ENCODE peak calls at places on chromosome 12, in nine cellular contexts. U is pancreas, R is PC-9, M is upper lobe of right lung, B is left lung, Q is adrenal gland, C is sigmoid colon, A is Peyer's patch, F is heart right ventricle. T is an unnamed sample. For H3K9me3 and H3K36me3, the result is how much of the 10 kb centered on the place peaks cover.

GRCh38 chr12:72214163-72214562 is 58.0 kb upstream of the TRHDE start:
- DNase-seq in R (no peak), B (no peak), Q (no peak), F (no peak), A (no peak), M (no peak), C (no peak), U (no peak), T (no peak)

GRCh38 chr12:29072631-29073030 is 76.4 kb upstream of the FAR2 start:
- DNase-seq in U (no peak), Q (no peak), M (no peak), F (no peak), B (no peak), R (no peak), C (no peak), A (no peak), T (no peak)

GRCh38 chr12:6635856-6636521 is at the start of gene LPAR5:
- DNase-seq in M (no peak), Q (peak), A (peak), R (peak), F (no peak), U (no peak), B (no peak), C (no peak), T (peak)

GRCh38 chr12:92558806-92559205 is 144.0 kb upstream of the PLEKHG7 start:
- DNase-seq in F (no peak), U (no peak), R (no peak), C (no peak), M (no peak), B (no peak), A (no peak), Q (no peak), T (no peak)

GRCh38 chr12:15580431-15580830 is 208.8 kb downstream of the EPS8 start:
- DNase-seq in Q (no peak), C (no peak), M (no peak), F (no peak), R (no peak), U (no peak), B (no peak), A (no peak), T (peak)

GRCh38 chr12:14135996-14136395 is 154.6 kb upstream of the GRIN2B start:
- DNase-seq in R (no peak), A (no peak), C (no peak), B (no peak), Q (no peak), F (no peak), U (no peak), M (no peak), T (no peak)

GRCh38 chr12:127479256-127479655 is 787.7 kb upstream of the TMEM132C start:
- DNase-seq in C (no peak), F (no peak), A (no peak), Q (no peak), R (no peak), U (no peak), M (no peak), B (no peak), T (no peak)

GRCh38 chr12:64029013-64029857 is 184.7 kb downstream of the SRGAP1 start:
- DNase-seq in F (no peak), Q (no peak), R (no peak), A (no peak), B (no peak), U (no peak), C (peak), M (no peak), T (no peak)

GRCh38 chr12:81010641-81011040 is 67.2 kb upstream of the ACSS3 start:
- DNase-seq in B (no peak), R (no peak), F (no peak), Q (no peak), A (no peak), M (no peak), C (no peak), U (no peak), T (no peak)

DNA sequence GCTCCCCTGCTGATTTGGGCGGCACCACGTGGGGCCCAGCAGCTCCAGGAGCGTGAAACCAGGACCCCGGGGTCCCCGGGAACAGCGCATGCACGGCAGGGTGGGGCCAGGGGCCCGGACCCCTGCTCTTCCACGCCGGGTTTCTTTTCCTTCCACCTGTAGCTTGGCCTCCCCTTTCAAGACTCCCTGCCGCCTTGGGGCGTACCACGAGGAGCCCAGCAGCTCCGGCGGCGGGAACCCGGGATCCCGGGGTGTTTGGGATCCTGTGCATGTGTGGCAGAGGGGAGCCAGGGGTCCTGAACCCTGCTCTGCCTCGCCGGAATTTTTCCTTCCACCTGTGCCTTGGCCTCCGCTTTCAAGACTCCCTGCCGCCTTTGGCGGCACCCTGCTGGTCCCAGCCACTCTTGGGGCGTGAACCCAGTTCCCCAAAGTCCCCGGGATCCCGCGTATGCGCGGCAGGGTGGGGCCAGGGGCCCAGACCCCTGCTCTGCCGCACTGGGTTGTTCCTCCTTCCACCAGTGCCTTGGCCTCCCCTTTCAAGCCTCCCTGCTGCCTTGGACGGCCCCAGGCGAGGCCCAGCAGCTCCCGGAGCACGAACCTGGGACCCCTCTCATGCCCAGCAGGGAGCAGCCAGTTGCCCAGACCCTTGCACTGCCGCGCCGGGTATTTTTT is 322.7 kb downstream of the ALG10 start:
- DNase-seq in F (no peak), A (no peak), C (no peak), B (no peak), Q (no peak), U (no peak), M (no peak), R (no peak), T (no peak)
- H3K9me3 ChIP-seq in F (under half), A (under half), C (under half), B (under half), Q (under half), U (under half), M (under half), R (under half), T (under half)

GRCh38 chr12:26906704-26907103 is 31.1 kb downstream of the INTS13 start:
- DNase-seq in C (no peak), Q (no peak), R (no peak), B (no peak), U (peak), F (no peak), M (no peak), A (no peak), T (no peak)

DNA sequence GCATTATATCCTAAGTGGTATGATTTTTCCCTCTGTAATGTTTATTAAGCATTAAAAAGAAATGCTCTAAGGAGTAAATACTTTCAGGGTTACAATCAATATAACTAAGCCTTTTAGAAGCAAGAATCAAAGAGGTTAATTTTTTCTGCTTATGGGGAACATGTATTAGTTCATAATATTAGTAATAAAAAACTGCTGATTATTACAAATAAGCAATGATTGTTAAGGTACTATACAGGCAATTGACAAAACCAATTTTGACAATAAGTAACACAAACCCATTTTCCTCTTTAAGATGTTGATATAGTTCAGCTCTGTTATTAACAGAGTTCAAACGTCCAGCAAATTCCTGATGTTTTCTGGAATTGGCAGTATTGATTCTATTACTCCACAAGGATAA is 31.8 kb downstream of the INTS13 start:
- DNase-seq in M (no peak), R (no peak), B (no peak), Q (no peak), C (no peak), U (no peak), A (no peak), F (no peak), T (no peak)
- H3K36me3 ChIP-seq in M (half or more), R (under half), B (half or more), Q (under half), C (under half), U (under half), A (under half), F (half or more), T (under half)

DNA sequence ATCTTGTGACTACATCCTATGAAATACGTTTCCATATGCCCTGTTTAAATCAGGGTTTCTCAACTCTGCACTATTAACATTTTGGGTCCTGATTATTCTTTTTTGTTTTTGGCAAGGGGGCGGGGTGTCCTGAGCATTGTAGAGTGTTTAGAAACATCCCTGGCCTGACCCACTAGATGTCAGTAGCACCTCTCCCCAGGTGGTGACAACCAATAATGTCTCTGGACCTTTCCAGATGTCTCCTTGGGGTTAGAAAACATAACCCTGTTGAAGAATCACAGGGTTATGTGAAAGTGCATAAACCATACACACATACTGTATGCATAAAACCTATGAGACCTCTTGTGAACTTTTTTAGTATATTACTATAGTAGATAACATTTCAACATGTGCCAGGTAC is 1.4 kb downstream of the ACAD10 start:
- DNase-seq in M (no peak), Q (no peak), B (no peak), R (no peak), F (no peak), U (no peak), C (no peak), A (no peak), T (no peak)
- TF ChIP-seq CTCF in M (no peak), Q (no peak), B (no peak), R (no peak), F (no peak), U (no peak), C (no peak), A (no peak), T (no peak)

GRCh38 chr12:131103614-131104463 is 150.1 kb downstream of the ADGRD1 start:
- DNase-seq in Q (no peak), M (peak), F (no peak), R (no peak), B (peak), U (no peak), C (peak), A (peak), T (no peak)
- H3K9me3 ChIP-seq in Q (under half), M (under half), F (under half), R (under half), B (under half), U (under half), C (under half), A (under half), T (under half)

GRCh38 chr12:132736913-132737312 is 24.7 kb downstream of the ANKLE2 start:
- DNase-seq in Q (no peak), A (no peak), U (no peak), C (no peak), R (no peak), F (no peak), M (no peak), B (peak), T (no peak)
- H3K36me3 ChIP-seq in Q (half or more), A (half or more), U (under half), C (half or more), R (half or more), F (half or more), M (half or more), B (half or more), T (under half)

GRCh38 chr12:105280966-105281693 is 45.2 kb upstream of the APPL2 start:
- DNase-seq in Q (no peak), A (no peak), U (peak), R (no peak), C (no peak), B (no peak), F (no peak), M (no peak), T (no peak)

GRCh38 chr12:105285378-105285777 is 45.1 kb upstream of the C12orf75 start:
- DNase-seq in M (no peak), U (no peak), Q (no peak), A (no peak), F (no peak), C (no peak), R (no peak), B (no peak), T (no peak)

GRCh38 chr12:105279460-105280056 is 43.6 kb upstream of the APPL2 start:
- DNase-seq in C (no peak), A (peak), B (no peak), U (peak), M (no peak), Q (no peak), F (peak), R (no peak), T (peak)

GRCh38 chr12:105278043-105278697 is 42.2 kb upstream of the APPL2 start:
- DNase-seq in A (peak), U (no peak), R (no peak), M (no peak), B (no peak), Q (peak), F (no peak), C (no peak), T (no peak)

GRCh38 chr12:105281694-105282049 is 45.7 kb upstream of the APPL2 start:
- DNase-seq in F (no peak), Q (no peak), M (no peak), B (no peak), C (no peak), R (no peak), A (no peak), U (no peak), T (no peak)
- TF ChIP-seq CTCF in F (no peak), Q (no peak), M (no peak), B (no peak), C (no peak), R (no peak), A (no peak), U (no peak), T (no peak)

DNA sequence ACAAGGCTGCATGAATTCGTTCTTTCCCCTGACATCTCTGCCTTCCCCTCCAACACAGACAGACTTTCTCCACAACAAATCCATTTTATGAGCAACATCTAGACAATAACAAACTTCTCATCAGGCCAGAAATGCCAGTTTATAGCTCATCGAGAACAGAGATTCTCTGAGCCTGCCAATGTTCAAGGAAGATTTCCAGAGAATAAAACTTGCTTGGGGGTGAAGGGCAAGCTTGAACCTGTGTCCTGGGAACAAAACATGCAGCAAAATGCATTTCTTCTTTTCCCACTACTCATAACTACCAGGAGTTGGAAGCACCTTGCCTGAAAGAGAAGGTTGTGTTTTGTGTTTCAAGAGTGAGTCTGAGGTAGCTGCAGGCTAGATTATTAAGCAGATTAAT is 6.8 kb downstream of the MAP1LC3B2 start:
- DNase-seq in M (no peak), F (no peak), U (no peak), A (no peak), B (no peak), R (no peak), C (no peak), Q (no peak), T (no peak)
- H3K9me3 ChIP-seq in M (under half), F (under half), U (under half), A (under half), B (under half), R (under half), C (under half), Q (under half), T (under half)

GRCh38 chr12:95859947-95860850 is 1.4 kb downstream of the SNRPF start:
- DNase-seq in Q (no peak), A (no peak), F (no peak), C (no peak), M (no peak), U (no peak), B (no peak), R (no peak), T (no peak)

GRCh38 chr12:95858451-95859343 is at the start of gene SNRPF:
- DNase-seq in B (peak), M (peak), Q (peak), R (peak), F (peak), C (peak), U (peak), A (peak), T (peak)

GRCh38 chr12:95859344-95859816 is 628 bp downstream of the SNRPF start:
- DNase-seq in R (no peak), C (no peak), M (no peak), Q (no peak), U (no peak), F (no peak), A (no peak), B (no peak), T (peak)

GRCh38 chr12:95863337-95863736 is 4.6 kb downstream of the SNRPF start:
- DNase-seq in B (no peak), M (no peak), R (no peak), U (no peak), C (no peak), A (no peak), Q (no peak), F (no peak), T (no peak)

DNA sequence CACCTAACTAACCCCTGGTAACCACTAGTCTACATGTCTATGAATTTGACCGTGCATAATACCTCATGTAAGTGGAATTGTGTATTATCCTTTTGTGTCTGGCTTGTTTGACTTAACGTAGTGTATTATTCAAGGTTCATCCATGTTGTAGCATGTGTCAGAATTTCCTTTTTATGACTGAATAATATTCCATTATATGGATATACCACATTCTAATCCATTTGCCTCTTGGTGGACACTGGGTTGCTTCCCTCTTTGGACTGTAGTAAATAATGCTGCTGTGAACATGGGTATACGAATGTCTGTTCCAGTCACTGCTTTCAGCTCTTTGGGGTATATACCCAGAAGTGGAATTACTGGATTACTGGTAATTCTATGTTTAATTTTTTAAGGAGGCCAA is 3.3 kb downstream of the SNRPF start:
- DNase-seq in U (no peak), M (no peak), R (no peak), B (no peak), A (no peak), Q (no peak), F (no peak), C (no peak), T (no peak)
- H3K36me3 ChIP-seq in U (under half), M (half or more), R (under half), B (half or more), A (under half), Q (under half), F (half or more), C (under half), T (under half)

DNA sequence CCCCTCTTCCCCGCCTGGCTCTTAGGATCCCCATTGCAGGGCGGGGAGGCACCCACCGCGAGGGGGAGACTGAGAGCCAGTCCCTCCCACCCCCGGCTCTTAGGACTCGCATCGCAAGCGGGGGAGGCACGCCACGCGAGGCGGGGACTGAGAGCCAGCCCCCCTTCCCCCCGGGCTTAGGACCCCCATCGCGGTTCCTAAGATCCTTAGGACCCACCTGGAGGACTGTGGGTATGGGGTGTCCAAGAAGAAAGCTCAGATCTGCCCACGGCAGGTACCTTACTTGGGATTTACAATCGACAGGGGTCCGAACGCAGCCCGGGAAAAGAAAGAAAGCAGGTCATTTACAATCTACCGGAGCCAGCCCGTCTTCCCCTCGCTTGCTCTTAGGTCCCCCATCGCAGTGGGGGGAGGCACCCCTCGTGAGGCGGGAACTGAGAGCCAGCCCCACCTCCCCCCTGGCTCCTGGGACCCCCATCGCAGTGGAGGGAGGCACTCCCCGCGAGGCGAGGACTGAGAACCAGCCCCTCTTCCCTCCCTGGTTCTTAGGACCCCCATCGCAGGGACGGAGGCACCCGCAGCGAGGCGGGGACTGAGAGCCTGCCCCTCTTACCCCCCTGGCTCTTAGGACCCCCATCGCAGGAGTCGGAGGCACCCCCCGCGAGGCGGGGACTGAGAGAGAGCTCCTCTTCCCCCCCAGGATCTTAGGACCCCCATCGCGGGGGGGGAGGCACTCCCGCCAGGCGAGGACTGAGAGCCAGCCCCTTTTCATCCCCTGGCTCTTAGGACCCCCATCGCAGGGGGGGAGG is 43.7 kb downstream of the DDX11 start:
- DNase-seq in A (peak), F (no peak), R (peak), U (no peak), B (peak), Q (no peak), C (no peak), M (no peak), T (peak)
- TF ChIP-seq CTCF in A (no peak), F (peak), R (peak), U (peak), B (peak), Q (peak), C (peak), M (peak), T (peak)

GRCh38 chr12:106663385-106663784 is 80.6 kb downstream of the RFX4 start:
- DNase-seq in B (no peak), U (no peak), M (no peak), C (no peak), F (no peak), A (no peak), R (no peak), Q (no peak), T (no peak)
- H3K9me3 ChIP-seq in B (under half), U (under half), M (under half), C (under half), F (under half), A (under half), R (under half), Q (under half), T (under half)

T was measured in CD8-positive, alpha-beta T cell.